ENCODE peak calls at places on chromosome 21, in seven cellular contexts. X, U, K, N, J, F and S are unnamed samples.

GRCh38 chr21:31721381-31721780 is 10.5 kb downstream of the SCAF4 start:
- DNase-seq in K (no peak), U (no peak), N (no peak), X (no peak), F (no peak), J (no peak), S (no peak)

GRCh38 chr21:38361324-38361723 is 104.5 kb downstream of the KCNJ15 start:
- DNase-seq in K (no peak), F (no peak), X (no peak), U (no peak), J (no peak), N (no peak), S (no peak)

GRCh38 chr21:45310446-45310845 is 22.8 kb upstream of the POFUT2 start:
- DNase-seq in F (no peak), X (no peak), J (no peak), U (no peak), K (no peak), N (no peak), S (peak)

GRCh38 chr21:38825269-38825668 is 19.5 kb downstream of the ETS2 start:
- DNase-seq in X (no peak), U (no peak), N (no peak), J (no peak), F (no peak), K (no peak), S (no peak)

GRCh38 chr21:38758815-38759214 is 46.9 kb upstream of the ETS2 start:
- DNase-seq in X (no peak), U (no peak), F (peak), K (no peak), N (no peak), J (no peak), S (no peak)

GRCh38 chr21:32748529-32748928 is 20.7 kb upstream of the SYNJ1 start:
- DNase-seq in K (no peak), X (no peak), F (no peak), U (no peak), N (no peak), J (no peak), S (no peak)

GRCh38 chr21:19340303-19340702 is 936.7 kb upstream of the TMPRSS15 start:
- DNase-seq in J (no peak), K (peak), N (no peak), U (peak), X (no peak), F (no peak), S (no peak)

GRCh38 chr21:45076245-45076661 is 1.9 kb downstream of the ADARB1 start:
- DNase-seq in X (no peak), N (no peak), F (peak), J (no peak), K (no peak), U (peak), S (no peak)

GRCh38 chr21:30713786-30714185 is 4.8 kb downstream of the KRTAP21-3 start:
- DNase-seq in K (no peak), N (no peak), X (no peak), F (no peak), J (no peak), U (no peak), S (no peak)

GRCh38 chr21:18298228-18298627 is 53.6 kb downstream of the CHODL start:
- DNase-seq in U (peak), J (no peak), F (no peak), N (no peak), X (no peak), K (peak), S (no peak)

GRCh38 chr21:44434936-44435635 is 20.2 kb upstream of the LRRC3 start:
- DNase-seq in X (no peak), U (no peak), J (peak), N (no peak), F (no peak), K (no peak), S (peak)

GRCh38 chr21:34651642-34652041 is 17.2 kb upstream of the CLIC6 start:
- DNase-seq in U (no peak), N (no peak), X (no peak), J (no peak), K (no peak), F (no peak), S (no peak)

GRCh38 chr21:41170442-41170841 is 2.5 kb downstream of the BACE2 start:
- DNase-seq in N (peak), J (no peak), F (peak), X (peak), K (peak), U (peak), S (peak)

GRCh38 chr21:28687571-28687970 is 305.1 kb downstream of the LTN1 start:
- DNase-seq in F (peak), X (no peak), J (no peak), K (no peak), N (peak), U (peak), S (no peak)

GRCh38 chr21:46639489-46640386 is 4.3 kb downstream of the PRMT2 start:
- DNase-seq in U (peak), N (no peak), K (peak), X (no peak), J (no peak), F (peak), S (no peak)

GRCh38 chr21:41895643-41896493 is 16.7 kb upstream of the PRDM15 start:
- DNase-seq in N (no peak), J (no peak), U (no peak), F (no peak), X (no peak), K (peak), S (no peak)

GRCh38 chr21:46394819-46395152 is 63.9 kb upstream of the DIP2A start:
- DNase-seq in J (peak), X (peak), N (no peak), F (no peak), K (no peak), U (no peak), S (peak)

GRCh38 chr21:41663805-41664788 is 102.8 kb downstream of the RIPK4 start:
- DNase-seq in X (no peak), K (no peak), F (peak), U (no peak), J (no peak), N (peak), S (no peak)

GRCh38 chr21:38202811-38203210 is 54.0 kb upstream of the KCNJ15 start:
- DNase-seq in K (no peak), U (no peak), F (no peak), X (no peak), J (no peak), N (no peak), S (no peak)

GRCh38 chr21:37547615-37547975 is 181.0 kb downstream of the DYRK1A start:
- DNase-seq in U (no peak), J (no peak), F (no peak), N (no peak), X (no peak), K (no peak), S (no peak)

GRCh38 chr21:16755061-16755460 is 757.8 kb upstream of the CXADR start:
- DNase-seq in U (no peak), X (no peak), F (no peak), N (no peak), K (no peak), J (no peak), S (no peak)

GRCh38 chr21:34630536-34631143 is 15.7 kb upstream of the RCAN1 start:
- DNase-seq in X (peak), N (peak), K (peak), F (peak), U (peak), J (no peak), S (no peak)

GRCh38 chr21:40901690-40902089 is 54.7 kb upstream of the DSCAM start:
- DNase-seq in X (no peak), F (no peak), K (no peak), N (no peak), J (no peak), U (no peak), S (peak)

GRCh38 chr21:42923553-42924432 is 1.6 kb downstream of the ERVH48-1 start:
- DNase-seq in F (peak), X (peak), J (peak), K (peak), U (peak), N (peak), S (no peak)

GRCh38 chr21:15754640-15755039 is 24.9 kb downstream of the USP25 start:
- DNase-seq in N (no peak), U (no peak), J (no peak), K (no peak), F (peak), X (no peak), S (no peak)

GRCh38 chr21:39149882-39150281 is 33.4 kb downstream of the PSMG1 start:
- DNase-seq in F (no peak), X (no peak), U (no peak), J (no peak), N (no peak), K (no peak), S (no peak)

GRCh38 chr21:45266518-45267389 is 20.9 kb downstream of the POFUT2 start:
- DNase-seq in N (no peak), K (no peak), F (no peak), U (no peak), J (no peak), X (no peak), S (peak)

GRCh38 chr21:45900034-45900868 is 81.3 kb upstream of the COL6A1 start:
- DNase-seq in X (no peak), N (no peak), K (no peak), F (no peak), J (no peak), U (no peak), S (no peak)

GRCh38 chr21:38661296-38662223 is 144.2 kb upstream of the ETS2 start:
- DNase-seq in U (peak), J (peak), K (peak), F (peak), X (no peak), N (peak), S (peak)

GRCh38 chr21:31531967-31532366 is 127.5 kb upstream of the SOD1 start:
- DNase-seq in J (no peak), N (peak), U (no peak), X (no peak), K (no peak), F (no peak), S (no peak)

GRCh38 chr21:35770101-35770945 is 290.0 kb downstream of the SETD4 start:
- DNase-seq in J (no peak), N (no peak), U (no peak), X (no peak), F (no peak), K (no peak), S (no peak)

GRCh38 chr21:45257673-45258341 is 29.9 kb downstream of the POFUT2 start:
- DNase-seq in K (peak), N (no peak), F (no peak), U (no peak), J (peak), X (no peak), S (peak)

GRCh38 chr21:33265664-33266049 is 510 bp upstream of the IL10RB start:
- DNase-seq in U (peak), X (peak), N (no peak), J (peak), K (peak), F (no peak), S (peak)

GRCh38 chr21:37166733-37167132 is 93.7 kb downstream of the TTC3 start:
- DNase-seq in N (peak), F (peak), X (no peak), U (no peak), J (no peak), K (peak), S (no peak)

GRCh38 chr21:46393941-46394818 is 64.5 kb upstream of the DIP2A start:
- DNase-seq in K (no peak), X (peak), N (no peak), U (no peak), F (no peak), J (peak), S (no peak)

GRCh38 chr21:31176080-31176551 is 137.8 kb upstream of the KRTAP19-8 start:
- DNase-seq in U (no peak), K (no peak), F (no peak), X (no peak), J (no peak), N (no peak), S (no peak)